ENCODE peak calls at places on chromosomes 3 and 15, in ten cellular contexts. U is mucosa of descending colon, Z is A549, D is left ventricle myocardium inferior, J is cardiac fibroblast, B is Peyer's patch, P is DND-41, K is A673, H is heart left ventricle, F is IMR-90. N is an unnamed sample.

GRCh38 chr3:110612045-110612444 is 459.6 kb upstream of the NECTIN3 start:
- DNase-seq in U (no peak), Z (no peak), D (no peak), J (no peak), B (no peak), P (no peak), K (no peak), H (no peak), F (no peak), N (no peak)

GRCh38 chr3:113552851-113553250 is 20.5 kb downstream of the SIDT1 start:
- DNase-seq in U (no peak), Z (no peak), D (no peak), J (no peak), B (no peak), P (no peak), K (no peak), H (no peak), F (no peak), N (no peak)

GRCh38 chr15:73756390-73756789 is 3.2 kb upstream of the INSYN1 start:
- DNase-seq in U (no peak), Z (no peak), D (no peak), J (no peak), B (no peak), P (no peak), K (no peak), H (no peak), F (no peak), N (no peak)

GRCh38 chr3:72309626-72310025 is 524.7 kb upstream of the PROK2 start:
- DNase-seq in U (no peak), Z (no peak), D (no peak), J (no peak), B (no peak), P (no peak), K (peak), H (no peak), F (no peak), N (no peak)

GRCh38 chr3:77468408-77469045 is 428.6 kb downstream of the ROBO2 start:
- DNase-seq in U (no peak), Z (no peak), D (no peak), J (no peak), B (no peak), P (no peak), K (peak), H (no peak), F (no peak), N (no peak)

GRCh38 chr3:167728176-167728575 is 6.5 kb downstream of the PDCD10 start:
- DNase-seq in U (no peak), Z (peak), D (no peak), J (peak), B (no peak), P (no peak), K (no peak), H (no peak), F (peak), N (peak)

GRCh38 chr3:46393554-46394434 is 13.1 kb downstream of the CCR5AS start:
- DNase-seq in U (no peak), Z (no peak), D (no peak), J (peak), B (no peak), P (peak), K (peak), H (no peak), F (peak), N (peak)

GRCh38 chr3:143217283-143217682 is 97.7 kb downstream of the CHST2 start:
- DNase-seq in U (no peak), Z (no peak), D (no peak), J (no peak), B (no peak), P (no peak), K (no peak), H (no peak), F (no peak), N (no peak)

GRCh38 chr3:139263798-139264197 is 80.0 kb upstream of the MRPS22 start:
- DNase-seq in U (no peak), Z (no peak), D (no peak), J (no peak), B (no peak), P (no peak), K (no peak), H (no peak), F (no peak), N (no peak)

GRCh38 chr3:162348912-162349311 is 852.3 kb downstream of the OTOL1 start:
- DNase-seq in U (no peak), Z (no peak), D (no peak), J (no peak), B (no peak), P (no peak), K (peak), H (no peak), F (no peak), N (no peak)

GRCh38 chr3:120763601-120764000 is 21.1 kb downstream of the GTF2E1 start:
- DNase-seq in U (no peak), Z (no peak), D (no peak), J (no peak), B (no peak), P (no peak), K (no peak), H (no peak), F (no peak), N (peak)

GRCh38 chr15:47663106-47663505 is 54.2 kb upstream of the SEMA6D start:
- DNase-seq in U (no peak), Z (no peak), D (no peak), J (no peak), B (no peak), P (no peak), K (no peak), H (no peak), F (peak), N (no peak)

GRCh38 chr3:50708620-50709019 is 33.9 kb downstream of the DOCK3 start:
- DNase-seq in U (no peak), Z (no peak), D (no peak), J (no peak), B (no peak), P (peak), K (no peak), H (no peak), F (no peak), N (no peak)

GRCh38 chr15:98611031-98611430 is 37.3 kb upstream of the IGF1R start:
- DNase-seq in U (no peak), Z (no peak), D (no peak), J (no peak), B (no peak), P (no peak), K (no peak), H (no peak), F (no peak), N (no peak)

GRCh38 chr3:36710606-36711005 is 53.7 kb downstream of the DCLK3 start:
- DNase-seq in U (no peak), Z (no peak), D (no peak), J (no peak), B (no peak), P (no peak), K (no peak), H (no peak), F (no peak), N (no peak)

GRCh38 chr3:24237971-24238767 is 256.5 kb downstream of the THRB start:
- DNase-seq in U (no peak), Z (peak), D (no peak), J (peak), B (no peak), P (peak), K (peak), H (no peak), F (peak), N (peak)

GRCh38 chr3:60752800-60753199 is 498.5 kb downstream of the FHIT start:
- DNase-seq in U (no peak), Z (no peak), D (no peak), J (no peak), B (no peak), P (no peak), K (no peak), H (no peak), F (peak), N (no peak)

GRCh38 chr15:60095711-60096110 is 91.6 kb downstream of the FOXB1 start:
- DNase-seq in U (no peak), Z (no peak), D (no peak), J (peak), B (no peak), P (no peak), K (no peak), H (no peak), F (peak), N (peak)

GRCh38 chr15:101045236-101045646 is 126.1 kb downstream of the LRRK1 start:
- DNase-seq in U (no peak), Z (no peak), D (peak), J (peak), B (peak), P (no peak), K (no peak), H (peak), F (peak), N (peak)

GRCh38 chr3:152539191-152539764 is 270.5 kb downstream of the MBNL1 start:
- DNase-seq in U (no peak), Z (no peak), D (no peak), J (no peak), B (no peak), P (no peak), K (no peak), H (no peak), F (no peak), N (no peak)

GRCh38 chr3:35183915-35184675 is 455.2 kb upstream of the ARPP21 start:
- DNase-seq in U (no peak), Z (no peak), D (no peak), J (peak), B (no peak), P (no peak), K (no peak), H (no peak), F (no peak), N (peak)

GRCh38 chr3:129651316-129652202 is 45.1 kb upstream of the PLXND1 start:
- DNase-seq in U (peak), Z (peak), D (no peak), J (peak), B (no peak), P (no peak), K (peak), H (no peak), F (peak), N (peak)

GRCh38 chr3:187210555-187211327 is 13.5 kb downstream of the RTP1 start:
- DNase-seq in U (no peak), Z (no peak), D (no peak), J (peak), B (no peak), P (no peak), K (peak), H (no peak), F (peak), N (peak)

GRCh38 chr3:108319428-108320053 is 23.2 kb downstream of the HHLA2 start:
- DNase-seq in U (no peak), Z (no peak), D (no peak), J (peak), B (no peak), P (no peak), K (no peak), H (no peak), F (no peak), N (no peak)

GRCh38 chr15:94182883-94183282 is 48.5 kb upstream of the MCTP2 start:
- DNase-seq in U (no peak), Z (no peak), D (no peak), J (no peak), B (no peak), P (no peak), K (no peak), H (no peak), F (no peak), N (no peak)
- H3K4me3 ChIP-seq in U (no peak), Z (no peak), D (no peak), J (no peak), B (no peak), P (no peak), K (no peak), H (no peak), F (no peak), N (no peak)

GRCh38 chr15:79025201-79025600 is 65.4 kb downstream of the RASGRF1 start:
- DNase-seq in U (no peak), Z (no peak), D (no peak), J (no peak), B (peak), P (peak), K (no peak), H (no peak), F (no peak), N (no peak)
- TF ChIP-seq CTCF in U (no peak), Z (no peak), D (peak), J (no peak), B (peak), P (peak), K (peak), H (no peak), F (no peak), N (no peak)

DNA sequence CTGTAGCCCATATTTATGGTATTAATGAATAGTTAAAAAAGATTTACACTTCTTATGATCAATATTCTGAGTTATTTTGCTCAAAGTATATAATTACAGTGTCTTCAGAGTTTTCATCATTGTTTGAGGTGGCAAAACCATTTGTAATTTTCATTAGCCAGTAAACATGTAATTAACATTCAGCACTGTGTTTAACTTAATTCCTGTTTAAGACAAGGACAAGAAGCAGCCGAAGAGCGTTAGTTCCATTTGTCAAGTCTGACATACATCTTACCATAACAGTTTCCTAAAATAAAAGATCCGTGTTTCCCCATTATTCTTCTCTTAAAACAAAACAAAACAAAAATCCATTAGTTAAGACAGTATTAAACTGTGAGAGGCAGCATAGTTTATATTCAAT is 5.6 kb upstream of the NR2F2 start:
- DNase-seq in U (no peak), Z (no peak), D (no peak), J (no peak), B (no peak), P (no peak), K (no peak), H (no peak), F (no peak), N (no peak)
- H3K4me3 ChIP-seq in U (no peak), Z (no peak), D (peak), J (peak), B (no peak), P (no peak), K (peak), H (no peak), F (peak), N (peak)

GRCh38 chr3:69326821-69327433 is 59.0 kb downstream of the FRMD4B start:
- DNase-seq in U (no peak), Z (no peak), D (no peak), J (no peak), B (peak), P (peak), K (no peak), H (no peak), F (no peak), N (no peak)

GRCh38 chr3:69325151-69325550 is 60.7 kb downstream of the FRMD4B start:
- DNase-seq in U (no peak), Z (no peak), D (no peak), J (no peak), B (no peak), P (no peak), K (no peak), H (no peak), F (no peak), N (no peak)

GRCh38 chr3:69322110-69322509 is 63.8 kb downstream of the FRMD4B start:
- DNase-seq in U (no peak), Z (no peak), D (no peak), J (no peak), B (no peak), P (no peak), K (no peak), H (no peak), F (no peak), N (no peak)

GRCh38 chr3:69323941-69324340 is 61.9 kb downstream of the FRMD4B start:
- DNase-seq in U (no peak), Z (no peak), D (no peak), J (no peak), B (no peak), P (no peak), K (no peak), H (no peak), F (no peak), N (no peak)

GRCh38 chr3:69324362-69325025 is 61.4 kb downstream of the FRMD4B start:
- DNase-seq in U (no peak), Z (no peak), D (no peak), J (peak), B (no peak), P (peak), K (no peak), H (no peak), F (no peak), N (peak)
- TF ChIP-seq CTCF in U (peak), Z (peak), D (peak), J (peak), B (no peak), P (peak), K (peak), H (peak), F (no peak), N (peak)

GRCh38 chr3:96803860-96804259 is 10.5 kb upstream of the EPHA6 start:
- DNase-seq in U (no peak), Z (no peak), D (no peak), J (no peak), B (no peak), P (no peak), K (no peak), H (no peak), F (no peak), N (no peak)
- H3K4me3 ChIP-seq in U (no peak), Z (no peak), D (no peak), J (no peak), B (no peak), P (no peak), K (no peak), H (no peak), F (no peak), N (no peak)